ENCODE peak calls at places on chromosome 17, in nine cellular contexts. I is ovary, K is upper lobe of left lung, T is body of pancreas, X is IMR-90, A is A549, G is neural progenitor cell, O is uterus, J is psoas muscle. Z is an unnamed sample.
A peak's percentile ranks its signal among the peaks of the same experiment; 100 is the strongest.

GRCh38 chr17:27669136-27669535 is 38.1 kb downstream of the LGALS9 start:
- DNase-seq in I (no peak), K (no peak), T (no peak), X (no peak), A (no peak), G (no peak), O (no peak), J (no peak), Z (no peak)

GRCh38 chr17:65001409-65002045 is 55.0 kb downstream of the GNA13 start:
- DNase-seq in I (no peak), K (no peak), T (no peak), X (no peak), A (no peak), G (no peak), O (no peak), J (no peak), Z (no peak)

GRCh38 chr17:6706499-6706898 is 6.7 kb downstream of the SLC13A5 start:
- DNase-seq in I (no peak), K (no peak), T (no peak), X (no peak), A (no peak), G (no peak), O (no peak), J (no peak), Z (no peak)

GRCh38 chr17:32697728-32698625 is 178.9 kb downstream of the MYO1D start:
- DNase-seq in I (no peak), K (no peak), T (no peak), X (no peak), A (no peak), G (no peak), O (no peak), J (no peak), Z (no peak)

GRCh38 chr17:48832491-48832890 is 1.7 kb downstream of the CALCOCO2 start:
- DNase-seq in I (no peak), K (no peak), T (no peak), X (no peak), A (no peak), G (no peak), O (no peak), J (no peak), Z (no peak)

GRCh38 chr17:77458202-77459017 is 317.6 kb downstream of the SEC14L1 start:
- DNase-seq in I (no peak), K (no peak), T (no peak), X (no peak), A (no peak), G (no peak), O (no peak), J (no peak), Z (no peak)

GRCh38 chr17:44599298-44600175 is 42.3 kb downstream of the FZD2 start:
- DNase-seq in I (peak; percentile 96), K (peak; percentile 42), T (peak; percentile 38), X (peak; percentile 99), A (peak; percentile 87), G (peak; percentile 70), O (peak; percentile 89), J (peak; percentile 36), Z (peak; percentile 81)

GRCh38 chr17:74964246-74964761 is 8.3 kb downstream of the HID1 start:
- DNase-seq in I (no peak), K (no peak), T (no peak), X (no peak), A (no peak), G (no peak), O (no peak), J (no peak), Z (no peak)

GRCh38 chr17:46167826-46168569 is 25.2 kb downstream of the KANSL1 start:
- DNase-seq in I (no peak), K (no peak), T (no peak), X (peak; percentile 90), A (no peak), G (no peak), O (no peak), J (no peak), Z (no peak)

GRCh38 chr17:45282683-45283644 is 21.1 kb upstream of the SPATA32 start:
- DNase-seq in I (peak; percentile 79), K (peak; percentile 65), T (peak; percentile 37), X (peak; percentile 88), A (no peak), G (no peak), O (no peak), J (peak; percentile 78), Z (no peak)

GRCh38 chr17:44355310-44355640 is 8.4 kb downstream of the FAM171A2 start:
- DNase-seq in I (no peak), K (no peak), T (no peak), X (no peak), A (no peak), G (no peak), O (no peak), J (no peak), Z (no peak)

GRCh38 chr17:29155966-29156338 is 24.2 kb downstream of the MYO18A start:
- DNase-seq in I (no peak), K (no peak), T (no peak), X (peak; percentile 68), A (no peak), G (peak; percentile 73), O (no peak), J (no peak), Z (no peak)

GRCh38 chr17:79538291-79538690 is 72.6 kb downstream of the RBFOX3 start:
- DNase-seq in I (no peak), K (no peak), T (no peak), X (no peak), A (no peak), G (no peak), O (no peak), J (no peak), Z (no peak)
- TF ChIP-seq CTCF in I (no peak), K (no peak), T (no peak), X (no peak), A (no peak), G (no peak), O (no peak), J (no peak), Z (no peak)

GRCh38 chr17:61408151-61409041 is 8.8 kb downstream of the TBX2 start:
- DNase-seq in I (no peak), K (peak; percentile 18), T (no peak), X (peak; percentile 55), A (no peak), G (peak; percentile 38), O (no peak), J (no peak), Z (no peak)

GRCh38 chr17:61409301-61410099 is 9.9 kb downstream of the TBX2 start:
- DNase-seq in I (peak; percentile 57), K (peak; percentile 60), T (peak; percentile 55), X (peak; percentile 78), A (peak; percentile 91), G (peak; percentile 87), O (peak; percentile 61), J (peak; percentile 66), Z (peak; percentile 75)

GRCh38 chr17:61410555-61411089 is 11.0 kb downstream of the TBX2 start:
- DNase-seq in I (peak; percentile 81), K (peak; percentile 71), T (peak; percentile 52), X (peak; percentile 86), A (no peak), G (peak; percentile 89), O (peak; percentile 75), J (peak; percentile 79), Z (peak; percentile 90)

GRCh38 chr17:61411114-61411943 is 11.7 kb downstream of the TBX2 start:
- DNase-seq in I (peak; percentile 71), K (no peak), T (peak; percentile 56), X (peak; percentile 74), A (no peak), G (peak; percentile 87), O (peak; percentile 67), J (no peak), Z (no peak)

DNA sequence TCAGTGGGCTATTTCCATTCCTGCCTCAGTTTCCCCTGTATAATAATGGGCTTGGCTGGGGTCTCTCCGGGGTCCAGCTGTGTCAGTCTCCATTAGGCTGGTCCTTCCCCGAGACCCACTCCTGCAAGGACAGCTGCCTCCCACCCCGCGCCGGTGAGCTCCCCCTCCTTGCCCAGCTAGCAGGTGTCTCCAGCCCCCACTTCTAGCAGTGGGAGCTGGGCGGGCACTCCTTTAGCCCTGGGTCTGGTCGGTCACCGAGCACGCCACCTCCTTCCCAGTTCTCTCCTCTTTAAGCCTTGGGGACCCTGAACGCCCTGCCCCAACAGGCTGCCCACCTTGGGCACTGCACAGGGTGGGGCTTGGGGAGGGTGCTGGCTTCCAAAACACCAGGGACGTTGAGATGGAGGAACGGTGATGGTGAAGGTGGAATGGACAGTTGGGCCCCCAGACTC is 10.5 kb downstream of the TBX2 start:
- DNase-seq in I (no peak), K (no peak), T (no peak), X (no peak), A (no peak), G (no peak), O (peak; percentile 20), J (no peak), Z (peak; percentile 19)
- H3K4me3 ChIP-seq in I (no peak overlapping the region), K (peak overlapping the region; percentile 63), T (no peak overlapping the region), X (peak overlapping the region; percentile 27), A (no peak overlapping the region), G (peak overlapping the region; percentile 51), O (peak overlapping the region; percentile 20), J (peak overlapping the region; percentile 72), Z (peak overlapping the region; percentile 64)

GRCh38 chr17:82295472-82295814 is 21.9 kb upstream of the CSNK1D start:
- DNase-seq in I (no peak), K (no peak), T (no peak), X (no peak), A (no peak), G (no peak), O (no peak), J (no peak), Z (no peak)

GRCh38 chr17:82298538-82299421 is 18.6 kb downstream of the CD7 start:
- DNase-seq in I (no peak), K (no peak), T (no peak), X (no peak), A (no peak), G (no peak), O (no peak), J (no peak), Z (no peak)

GRCh38 chr17:82297804-82298537 is 19.4 kb downstream of the CD7 start:
- DNase-seq in I (peak; percentile 81), K (peak; percentile 95), T (peak; percentile 90), X (peak; percentile 96), A (peak; percentile 98), G (no peak), O (peak; percentile 87), J (peak; percentile 91), Z (peak; percentile 85)

GRCh38 chr17:82296511-82297279 is 20.7 kb downstream of the CD7 start:
- DNase-seq in I (no peak), K (no peak), T (no peak), X (no peak), A (no peak), G (no peak), O (peak; percentile 55), J (no peak), Z (no peak)

GRCh38 chr17:82297280-82297803 is 20.1 kb downstream of the CD7 start:
- DNase-seq in I (peak; percentile 74), K (peak; percentile 96), T (peak; percentile 82), X (no peak), A (peak; percentile 93), G (no peak), O (peak; percentile 97), J (peak; percentile 94), Z (peak; percentile 86)
- H3K4me1 ChIP-seq in I (peaks cover 10% of the 10 kb centered on the region), K (peaks cover 51% of the 10 kb centered on the region), T (peaks cover 63% of the 10 kb centered on the region), X (peaks cover 26% of the 10 kb centered on the region), A (peaks cover 67% of the 10 kb centered on the region), G (peaks cover 7% of the 10 kb centered on the region), O (no peaks in the 10 kb centered on the region), J (peaks cover 36% of the 10 kb centered on the region), Z (peaks cover 33% of the 10 kb centered on the region)

DNA sequence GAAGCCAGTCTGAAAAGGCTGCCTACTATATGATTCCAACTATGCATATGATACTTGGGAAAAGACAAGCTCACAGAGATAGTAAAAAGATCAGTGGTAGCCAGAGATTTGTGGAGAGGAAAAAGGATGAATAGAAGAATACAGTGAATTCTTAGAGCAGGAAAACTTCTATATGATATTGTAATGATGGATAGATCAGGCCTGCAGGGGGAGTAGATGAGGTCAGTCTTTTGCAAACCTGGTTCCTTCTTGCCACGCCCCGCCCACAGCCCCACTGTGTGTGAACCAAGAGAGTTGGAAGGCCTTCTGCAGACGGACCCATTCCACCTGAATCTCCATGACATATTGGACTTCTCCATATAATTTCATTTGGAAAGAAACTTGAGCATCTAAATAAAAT is 761 bp upstream of the CCL8 start:
- DNase-seq in I (no peak), K (no peak), T (no peak), X (no peak), A (peak; percentile 28), G (peak; percentile 21), O (no peak), J (no peak), Z (no peak)
- TF ChIP-seq CTCF in I (no peak), K (no peak), T (no peak), X (no peak), A (no peak), G (peak; percentile 25), O (no peak), J (no peak), Z (no peak)

Z was measured in testis.